ENCODE peak calls at places on chromosomes 12 and 14, in seven cellular contexts. R, V, U, S, N, A and K are unnamed samples.
A peak's percentile ranks its signal among the peaks of the same experiment; 100 is the strongest.

GRCh38 chr14:68270342-68270741 is 450.8 kb downstream of the RAD51B start:
- DNase-seq in U (no peak), A (no peak), S (no peak), N (no peak), R (no peak), V (no peak), K (no peak)

GRCh38 chr12:88833641-88834116 is 253.4 kb upstream of the KITLG start:
- DNase-seq in N (no peak), U (no peak), R (no peak), A (no peak), V (no peak), S (no peak), K (no peak)

GRCh38 chr12:131928080-131928764 is 854 bp upstream of the PUS1 start:
- DNase-seq in U (peak; percentile 56), A (no peak), V (no peak), R (no peak), S (no peak), N (no peak), K (no peak)

GRCh38 chr12:70645494-70646317 is 8.5 kb upstream of the PTPRB start:
- DNase-seq in U (peak; percentile 96), V (peak; percentile 35), S (no peak), N (no peak), R (peak; percentile 62), A (peak; percentile 57), K (no peak)

GRCh38 chr12:110858848-110859247 is 12.1 kb downstream of the CCDC63 start:
- DNase-seq in U (no peak), R (no peak), N (no peak), A (no peak), V (no peak), S (no peak), K (no peak)

GRCh38 chr12:79454338-79454777 is 236.4 kb downstream of the PAWR start:
- DNase-seq in R (no peak), S (no peak), U (peak; percentile 45), N (no peak), V (no peak), A (no peak), K (peak; percentile 4)

GRCh38 chr14:21268612-21269251 is 510 bp downstream of the HNRNPC start:
- DNase-seq in U (peak; percentile 57), A (no peak), N (no peak), V (no peak), R (peak; percentile 65), S (no peak), K (peak; percentile 18)

GRCh38 chr12:43551271-43551970 is 582 bp downstream of the ADAMTS20 start:
- DNase-seq in S (no peak), N (peak; percentile 18), V (no peak), R (no peak), A (no peak), U (no peak), K (peak; percentile 60)

GRCh38 chr14:89466939-89467338 is 49.9 kb upstream of the FOXN3 start:
- DNase-seq in U (no peak), V (no peak), N (no peak), A (peak; percentile 50), S (no peak), R (no peak), K (no peak)

GRCh38 chr14:99821519-99822165 is 28.4 kb downstream of the EML1 start:
- DNase-seq in U (peak; percentile 88), N (no peak), S (no peak), V (no peak), A (no peak), R (no peak), K (peak; percentile 25)

GRCh38 chr12:19299765-19300164 is 139.5 kb upstream of the AEBP2 start:
- DNase-seq in U (peak; percentile 20), S (no peak), V (peak; percentile 49), A (no peak), N (no peak), R (peak; percentile 52), K (no peak)

GRCh38 chr12:111825509-111825908 is 16.5 kb upstream of the MAPKAPK5 start:
- DNase-seq in U (no peak), R (no peak), A (no peak), N (no peak), V (no peak), S (no peak), K (no peak)

GRCh38 chr12:133057446-133057845 is 20.1 kb downstream of the ZNF84 start:
- DNase-seq in U (no peak), N (no peak), R (no peak), S (no peak), A (no peak), V (no peak), K (no peak)

GRCh38 chr14:77603654-77604270 is 12.7 kb downstream of the SPTLC2 start:
- DNase-seq in S (no peak), V (no peak), R (no peak), A (no peak), U (no peak), N (no peak), K (no peak)

GRCh38 chr12:94799136-94799535 is 148.8 kb upstream of the TMCC3 start:
- DNase-seq in R (no peak), A (no peak), U (no peak), V (no peak), S (no peak), N (no peak), K (no peak)

GRCh38 chr12:109920266-109920780 is 20.2 kb downstream of the TCHP start:
- DNase-seq in V (no peak), R (no peak), A (no peak), U (no peak), N (no peak), S (no peak), K (no peak)

GRCh38 chr12:63841611-63842010 is 2.9 kb upstream of the SRGAP1 start:
- DNase-seq in R (no peak), U (no peak), N (no peak), A (no peak), S (no peak), V (no peak), K (no peak)

GRCh38 chr12:23816394-23816851 is 133.0 kb downstream of the SOX5 start:
- DNase-seq in N (no peak), R (no peak), S (no peak), V (no peak), U (no peak), A (no peak), K (no peak)

GRCh38 chr12:33439587-33440011 is at the start of gene SYT10:
- DNase-seq in R (no peak), U (no peak), V (no peak), N (peak; percentile 62), S (no peak), A (peak; percentile 23), K (peak; percentile 74)

GRCh38 chr14:74240794-74241610 is 1.8 kb downstream of the VSX2 start:
- DNase-seq in A (no peak), R (no peak), V (no peak), N (no peak), U (no peak), S (no peak), K (peak; percentile 53)